ENCODE peak calls at places on chromosome 18, in five cellular contexts. B, L, W, E and K are unnamed samples.

GRCh38 chr18:32139835-32140283 is 48.2 kb downstream of the RNF138 start:
- DNase-seq in B (no peak), L (no peak), W (no peak), E (no peak), K (no peak)

GRCh38 chr18:35856178-35856577 is 116.3 kb upstream of the RMP24 start:
- DNase-seq in B (no peak), L (no peak), W (no peak), E (no peak), K (no peak)

GRCh38 chr18:25168011-25168410 is 184.0 kb downstream of the ZNF521 start:
- DNase-seq in B (no peak), L (peak; percentile 68), W (no peak), E (no peak), K (no peak)

GRCh38 chr18:76958692-76959341 is 136.5 kb downstream of the ZNF236 start:
- DNase-seq in B (no peak), L (peak; percentile 32), W (no peak), E (no peak), K (no peak)

GRCh38 chr18:75625966-75626365 is 198.5 kb upstream of the SMIM21 start:
- DNase-seq in B (peak; percentile 66), L (no peak), W (no peak), E (no peak), K (no peak)

GRCh38 chr18:35220424-35220823 is 20.4 kb upstream of the ZNF397 start:
- DNase-seq in B (no peak), L (no peak), W (no peak), E (no peak), K (no peak)

GRCh38 chr18:28411806-28412205 is 234.9 kb upstream of the CDH2 start:
- DNase-seq in B (peak; percentile 2), L (peak; percentile 28), W (no peak), E (no peak), K (no peak)

GRCh38 chr18:43276471-43276870 is 819 bp downstream of the SYT4 start:
- DNase-seq in B (no peak), L (no peak), W (no peak), E (no peak), K (no peak)

GRCh38 chr18:9137168-9138066 is 836 bp downstream of the ANKRD12 start:
- DNase-seq in B (peak; percentile 82), L (peak; percentile 84), W (peak; percentile 85), E (peak; percentile 84), K (peak; percentile 71)

GRCh38 chr18:9136315-9137141 is at the start of gene ANKRD12:
- DNase-seq in B (peak; percentile 88), L (peak; percentile 95), W (peak; percentile 96), E (peak; percentile 99), K (peak; percentile 97)

GRCh38 chr18:9139400-9140039 is 2.9 kb downstream of the ANKRD12 start:
- DNase-seq in B (no peak), L (no peak), W (no peak), E (no peak), K (no peak)

GRCh38 chr18:9140984-9141383 is 4.4 kb downstream of the ANKRD12 start:
- DNase-seq in B (no peak), L (no peak), W (no peak), E (no peak), K (no peak)

DNA sequence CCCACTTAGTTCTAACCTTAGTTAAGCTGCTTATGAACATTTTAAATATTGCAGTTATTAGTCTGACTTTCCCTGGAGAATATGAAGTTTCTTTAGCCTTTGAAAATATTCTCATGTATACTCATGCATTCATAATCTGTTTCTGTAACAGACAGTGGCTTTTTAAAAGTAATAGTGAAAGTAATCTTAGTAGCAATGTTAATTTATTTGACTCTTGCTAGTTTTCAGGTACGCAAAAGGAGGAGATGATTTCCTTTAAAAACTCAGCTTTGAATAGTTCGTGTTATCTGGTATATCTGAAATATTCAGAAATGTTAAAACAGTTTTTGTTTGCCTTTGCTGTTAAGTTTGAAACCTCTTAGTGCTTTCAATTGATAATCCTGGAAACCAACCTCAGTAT is 3.8 kb downstream of the ANKRD12 start:
- DNase-seq in B (no peak), L (no peak), W (no peak), E (no peak), K (no peak)
- H3K4me3 ChIP-seq in B (no peak overlapping the region), L (no peak overlapping the region), W (peak overlapping the region; percentile 5), E (no peak overlapping the region), K (no peak overlapping the region)

GRCh38 chr18:79845164-79845563 is 47.4 kb downstream of the KCNG2 start:
- DNase-seq in B (no peak), L (no peak), W (no peak), E (no peak), K (no peak)
- H3K27me3 ChIP-seq in B (no peaks in the 10 kb centered on the region), L (no peaks in the 10 kb centered on the region), W (no peaks in the 10 kb centered on the region), E (peaks cover 17% of the 10 kb centered on the region), K (no peaks in the 10 kb centered on the region)

GRCh38 chr18:11887305-11888262 is 20.5 kb downstream of the MPPE1 start:
- DNase-seq in B (peak; percentile 25), L (no peak), W (no peak), E (no peak), K (no peak)

GRCh38 chr18:11886629-11887028 is 21.5 kb downstream of the MPPE1 start:
- DNase-seq in B (no peak), L (no peak), W (no peak), E (no peak), K (no peak)

GRCh38 chr18:11883153-11883552 is 25.0 kb downstream of the MPPE1 start:
- DNase-seq in B (no peak), L (no peak), W (no peak), E (no peak), K (no peak)

GRCh38 chr18:11885278-11885991 is 22.7 kb downstream of the MPPE1 start:
- DNase-seq in B (no peak), L (no peak), W (no peak), E (no peak), K (no peak)

GRCh38 chr18:11884396-11885030 is 23.6 kb downstream of the MPPE1 start:
- DNase-seq in B (no peak), L (no peak), W (no peak), E (no peak), K (no peak)
- H3K36me3 ChIP-seq in B (peaks cover 10% of the 10 kb centered on the region), L (peaks cover 4% of the 10 kb centered on the region), W (peaks cover 27% of the 10 kb centered on the region), E (peaks cover 2% of the 10 kb centered on the region), K (peaks cover 9% of the 10 kb centered on the region)

GRCh38 chr18:49023281-49023937 is 72.6 kb upstream of the SMAD7 start:
- DNase-seq in B (no peak), L (no peak), W (no peak), E (no peak), K (no peak)

GRCh38 chr18:49023938-49024341 is 73.2 kb upstream of the SMAD7 start:
- DNase-seq in B (no peak), L (no peak), W (no peak), E (no peak), K (no peak)

GRCh38 chr18:49025426-49025766 is 74.6 kb upstream of the SMAD7 start:
- DNase-seq in B (no peak), L (no peak), W (no peak), E (no peak), K (no peak)

GRCh38 chr18:49024808-49025361 is 74.1 kb upstream of the SMAD7 start:
- DNase-seq in B (no peak), L (no peak), W (no peak), E (no peak), K (no peak)

DNA sequence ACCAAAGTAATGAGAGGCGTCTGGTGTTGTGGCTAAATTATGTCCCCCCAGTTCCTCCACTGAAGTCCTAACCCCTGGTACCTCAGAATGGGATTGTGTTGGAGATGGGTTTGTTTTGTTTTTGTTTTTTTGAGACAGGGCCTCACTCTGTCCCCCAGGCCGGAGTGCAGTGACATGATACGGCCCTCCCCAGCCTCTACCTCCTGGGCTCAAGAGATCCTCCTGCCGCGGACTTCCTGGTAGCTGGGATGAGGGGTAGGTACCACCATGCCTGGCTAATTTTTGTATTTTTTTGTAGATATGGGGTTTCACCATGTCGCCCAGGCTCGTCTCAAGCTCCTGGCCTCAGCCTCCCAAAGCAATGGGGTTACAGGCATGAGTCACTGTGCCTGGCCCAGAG is 73.6 kb upstream of the SMAD7 start:
- DNase-seq in B (no peak), L (no peak), W (no peak), E (no peak), K (no peak)
- H3K4me3 ChIP-seq in B (no peak overlapping the region), L (no peak overlapping the region), W (no peak overlapping the region), E (no peak overlapping the region), K (no peak overlapping the region)